ENCODE peak calls at places on chromosomes 2 and 18, in nine cellular contexts. Q, M, B, I, H, N, D, T and O are unnamed samples.

GRCh38 chr2:217407466-217407865 is 547.6 kb upstream of the TNP1 start:
- DNase-seq in T (no peak), Q (no peak), N (no peak), D (no peak), I (no peak), M (no peak), H (no peak), B (no peak), O (no peak)

GRCh38 chr18:8904316-8904715 is 198.2 kb upstream of the NDUFV2 start:
- DNase-seq in T (no peak), I (no peak), N (no peak), B (no peak), M (no peak), Q (no peak), H (no peak), D (no peak), O (no peak)

GRCh38 chr2:237939251-237939650 is 27.6 kb upstream of the UBE2F start:
- DNase-seq in B (no peak), H (no peak), I (no peak), M (no peak), Q (no peak), N (no peak), T (peak), D (no peak), O (no peak)

GRCh38 chr2:69754633-69755032 is 12.7 kb downstream of the ANXA4 start:
- DNase-seq in H (no peak), M (no peak), T (no peak), N (no peak), I (no peak), D (no peak), B (no peak), Q (no peak), O (no peak)

GRCh38 chr18:51739044-51739666 is 541.7 kb upstream of the MEX3C start:
- DNase-seq in D (no peak), H (no peak), T (no peak), B (no peak), I (no peak), M (no peak), N (no peak), Q (no peak), O (no peak)

GRCh38 chr2:222952204-222952603 is 91.4 kb downstream of the ACSL3 start:
- DNase-seq in B (no peak), N (no peak), D (no peak), Q (no peak), H (no peak), I (no peak), T (no peak), M (no peak), O (peak)

GRCh38 chr2:23988371-23988770 is 21.5 kb upstream of the MFSD2B start:
- DNase-seq in D (no peak), T (peak), B (no peak), H (no peak), N (no peak), I (no peak), M (no peak), Q (peak), O (no peak)

GRCh38 chr2:227180286-227180685 is 15.9 kb downstream of the COL4A3 start:
- DNase-seq in D (no peak), Q (no peak), N (peak), H (peak), T (no peak), M (no peak), B (no peak), I (no peak), O (no peak)

GRCh38 chr2:78999410-78999809 is 26.1 kb upstream of the REG3G start:
- DNase-seq in T (peak), B (no peak), I (no peak), N (peak), D (no peak), Q (no peak), H (no peak), M (no peak), O (no peak)

GRCh38 chr18:58254873-58255511 is 211.0 kb downstream of the NEDD4L start:
- DNase-seq in Q (no peak), N (peak), D (no peak), H (no peak), B (no peak), I (no peak), T (no peak), M (peak), O (no peak)

GRCh38 chr2:220025207-220025606 is 397.8 kb downstream of the SLC4A3 start:
- DNase-seq in B (no peak), D (no peak), H (no peak), I (no peak), T (no peak), N (no peak), M (no peak), Q (no peak), O (no peak)

GRCh38 chr18:74739926-74740325 is 142.3 kb downstream of the ZNF407 start:
- DNase-seq in N (peak), H (no peak), I (no peak), Q (no peak), D (no peak), T (no peak), M (peak), B (no peak), O (no peak)

GRCh38 chr2:50126077-50126476 is 905.9 kb downstream of the NRXN1 start:
- DNase-seq in T (no peak), N (no peak), H (no peak), M (no peak), B (no peak), D (no peak), I (no peak), Q (no peak), O (no peak)
- H3K4me3 ChIP-seq in T (no peak), N (no peak), H (no peak), M (no peak), B (no peak), D (no peak), I (no peak), Q (no peak), O (no peak)

GRCh38 chr2:189657867-189658266 is 3.4 kb upstream of the ASNSD1 start:
- DNase-seq in N (no peak), H (peak), D (peak), T (no peak), B (no peak), I (peak), M (peak), Q (no peak), O (peak)
- H3K4me3 ChIP-seq in N (no peak), H (no peak), D (peak), T (no peak), B (no peak), I (peak), M (no peak), Q (no peak), O (no peak)

GRCh38 chr2:71453404-71454220 is at the start of gene DYSF:
- DNase-seq in Q (no peak), H (no peak), I (no peak), M (peak), D (no peak), N (peak), B (peak), T (peak), O (peak)
- H3K4me3 ChIP-seq in Q (no peak), H (peak), I (no peak), M (peak), D (peak), N (peak), B (peak), T (peak), O (peak)

GRCh38 chr2:147471126-147471525 is 373.7 kb upstream of the ACVR2A start:
- DNase-seq in I (no peak), N (no peak), T (no peak), B (no peak), D (no peak), H (no peak), M (no peak), Q (no peak), O (no peak)

GRCh38 chr2:147467441-147467840 is 377.4 kb upstream of the ACVR2A start:
- DNase-seq in B (no peak), T (no peak), H (no peak), Q (no peak), M (no peak), I (no peak), D (no peak), N (no peak), O (no peak)

GRCh38 chr2:147468963-147469362 is 375.9 kb upstream of the ACVR2A start:
- DNase-seq in B (no peak), T (no peak), I (no peak), N (peak), M (no peak), D (no peak), Q (no peak), H (no peak), O (no peak)

GRCh38 chr2:147469471-147469870 is 375.4 kb upstream of the ACVR2A start:
- DNase-seq in M (peak), D (no peak), I (no peak), Q (no peak), N (peak), H (no peak), T (no peak), B (no peak), O (no peak)

GRCh38 chr2:147468349-147468748 is 376.5 kb upstream of the ACVR2A start:
- DNase-seq in H (no peak), D (no peak), Q (no peak), M (no peak), B (no peak), T (no peak), I (no peak), N (peak), O (no peak)
- H3K4me3 ChIP-seq in H (no peak), D (no peak), Q (no peak), M (no peak), B (no peak), T (no peak), I (no peak), N (no peak), O (no peak)

GRCh38 chr18:22170421-22171262 is 1.3 kb downstream of the GATA6 start:
- DNase-seq in H (peak), T (peak), B (peak), M (peak), D (no peak), I (no peak), N (peak), Q (peak), O (no peak)

GRCh38 chr18:22172594-22173049 is 3.2 kb downstream of the GATA6 start:
- DNase-seq in Q (no peak), T (no peak), I (no peak), N (no peak), B (no peak), M (no peak), H (peak), D (no peak), O (no peak)

GRCh38 chr18:22171839-22172582 is 2.6 kb downstream of the GATA6 start:
- DNase-seq in D (no peak), T (no peak), I (no peak), B (no peak), Q (no peak), H (peak), M (no peak), N (no peak), O (no peak)

GRCh38 chr18:22169889-22170420 is 566 bp downstream of the GATA6 start:
- DNase-seq in D (no peak), B (no peak), N (peak), M (peak), T (no peak), I (no peak), H (peak), Q (no peak), O (no peak)

DNA sequence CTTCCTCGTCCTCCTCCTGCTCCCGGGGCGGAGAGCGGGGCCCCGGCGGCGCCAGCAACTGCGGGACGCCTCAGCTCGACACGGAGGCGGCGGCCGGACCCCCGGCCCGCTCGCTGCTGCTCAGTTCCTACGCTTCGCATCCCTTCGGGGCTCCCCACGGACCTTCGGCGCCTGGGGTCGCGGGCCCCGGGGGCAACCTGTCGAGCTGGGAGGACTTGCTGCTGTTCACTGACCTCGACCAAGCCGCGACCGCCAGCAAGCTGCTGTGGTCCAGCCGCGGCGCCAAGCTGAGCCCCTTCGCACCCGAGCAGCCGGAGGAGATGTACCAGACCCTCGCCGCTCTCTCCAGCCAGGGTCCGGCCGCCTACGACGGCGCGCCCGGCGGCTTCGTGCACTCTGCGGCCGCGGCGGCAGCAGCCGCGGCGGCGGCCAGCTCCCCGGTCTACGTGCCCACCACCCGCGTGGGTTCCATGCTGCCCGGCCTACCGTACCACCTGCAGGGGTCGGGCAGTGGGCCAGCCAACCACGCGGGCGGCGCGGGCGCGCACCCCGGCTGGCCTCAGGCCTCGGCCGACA is 2.0 kb downstream of the GATA6 start:
- DNase-seq in Q (no peak), M (no peak), T (no peak), N (no peak), B (no peak), H (peak), D (no peak), I (no peak), O (no peak)
- H3K4me3 ChIP-seq in Q (no peak), M (peak), T (peak), N (peak), B (peak), H (peak), D (no peak), I (no peak), O (peak)

GRCh38 chr2:5694016-5694690 is 2.0 kb downstream of the SOX11 start:
- DNase-seq in I (no peak), B (no peak), Q (no peak), T (peak), N (peak), M (peak), D (no peak), H (no peak), O (no peak)
- H3K4me3 ChIP-seq in I (no peak), B (no peak), Q (no peak), T (peak), N (peak), M (peak), D (no peak), H (no peak), O (peak)

GRCh38 chr2:128735296-128735960 is 416.8 kb upstream of the HS6ST1 start:
- DNase-seq in H (no peak), B (no peak), I (no peak), Q (no peak), N (peak), M (peak), T (no peak), D (no peak), O (no peak)

GRCh38 chr2:128734521-128735295 is 416.0 kb upstream of the HS6ST1 start:
- DNase-seq in Q (no peak), N (peak), B (no peak), M (peak), D (no peak), T (no peak), H (no peak), I (no peak), O (no peak)

GRCh38 chr2:128736689-128737545 is 418.2 kb upstream of the HS6ST1 start:
- DNase-seq in Q (peak), B (peak), T (peak), H (peak), M (peak), N (peak), I (no peak), D (peak), O (peak)

GRCh38 chr2:128737546-128737826 is 418.8 kb upstream of the HS6ST1 start:
- DNase-seq in H (no peak), I (no peak), N (no peak), M (no peak), T (no peak), D (no peak), B (no peak), Q (no peak), O (no peak)

GRCh38 chr2:128736046-128736688 is 417.5 kb upstream of the HS6ST1 start:
- DNase-seq in Q (no peak), B (no peak), I (no peak), N (no peak), M (no peak), H (no peak), T (no peak), D (no peak), O (no peak)
- H3K4me3 ChIP-seq in Q (no peak), B (no peak), I (no peak), N (peak), M (no peak), H (no peak), T (no peak), D (no peak), O (peak)